ENCODE peak calls at places on chromosomes 4 and X, in seven cellular contexts. One of them, this sample, is unnamed.

GRCh38 chr4:144209491-144209890 is 69.0 kb upstream of the GYPA start:
- DNase-seq in transverse colon: no peak
- DNase-seq in neuronal stem cell: no peak
- DNase-seq in gastrocnemius medialis: no peak
- DNase-seq in lung: no peak
- DNase-seq in aorta: no peak
- DNase-seq in PC-9: no peak
- DNase-seq in this sample: no peak

GRCh38 chrX:12446342-12447075 is 308.2 kb downstream of the FRMPD4 start:
- DNase-seq in transverse colon: no peak
- DNase-seq in neuronal stem cell: no peak
- DNase-seq in gastrocnemius medialis: no peak
- DNase-seq in lung: no peak
- DNase-seq in aorta: no peak
- DNase-seq in PC-9: no peak
- DNase-seq in this sample: no peak

GRCh38 chr4:113328514-113328913 is 279.1 kb downstream of the ANK2 start:
- DNase-seq in transverse colon: no peak
- DNase-seq in neuronal stem cell: no peak
- DNase-seq in gastrocnemius medialis: no peak
- DNase-seq in lung: no peak
- DNase-seq in aorta: no peak
- DNase-seq in PC-9: no peak
- DNase-seq in this sample: peak; percentile 47

GRCh38 chr4:32645653-32646052 is 1925.5 kb downstream of the PCDH7 start:
- DNase-seq in transverse colon: no peak
- DNase-seq in neuronal stem cell: no peak
- DNase-seq in gastrocnemius medialis: no peak
- DNase-seq in lung: no peak
- DNase-seq in aorta: no peak
- DNase-seq in PC-9: no peak
- DNase-seq in this sample: no peak

GRCh38 chr4:46937493-46937892 is 28.4 kb upstream of the COX7B2 start:
- DNase-seq in transverse colon: no peak
- DNase-seq in neuronal stem cell: no peak
- DNase-seq in gastrocnemius medialis: no peak
- DNase-seq in lung: no peak
- DNase-seq in aorta: no peak
- DNase-seq in PC-9: no peak
- DNase-seq in this sample: no peak

GRCh38 chrX:38701073-38701472 is 100.2 kb upstream of the MID1IP1 start:
- DNase-seq in transverse colon: no peak
- DNase-seq in neuronal stem cell: no peak
- DNase-seq in gastrocnemius medialis: no peak
- DNase-seq in lung: no peak
- DNase-seq in aorta: no peak
- DNase-seq in PC-9: no peak
- DNase-seq in this sample: no peak

GRCh38 chr4:22932326-22932725 is 239.6 kb downstream of the GBA3 start:
- DNase-seq in transverse colon: peak; percentile 17
- DNase-seq in neuronal stem cell: no peak
- DNase-seq in gastrocnemius medialis: no peak
- DNase-seq in lung: no peak
- DNase-seq in aorta: no peak
- DNase-seq in PC-9: no peak
- DNase-seq in this sample: no peak

GRCh38 chrX:39675619-39676018 is 422.1 kb downstream of the BCOR start:
- DNase-seq in transverse colon: peak; percentile 24
- DNase-seq in neuronal stem cell: no peak
- DNase-seq in gastrocnemius medialis: peak; percentile 26
- DNase-seq in lung: no peak
- DNase-seq in aorta: no peak
- DNase-seq in PC-9: no peak
- DNase-seq in this sample: peak; percentile 26

GRCh38 chr4:10690185-10690907 is 5.8 kb upstream of the CLNK start:
- DNase-seq in transverse colon: no peak
- DNase-seq in neuronal stem cell: no peak
- DNase-seq in gastrocnemius medialis: no peak
- DNase-seq in lung: no peak
- DNase-seq in aorta: no peak
- DNase-seq in PC-9: no peak
- DNase-seq in this sample: no peak

GRCh38 chr4:153207027-153207426 is 2.8 kb downstream of the TRIM2 start:
- DNase-seq in transverse colon: no peak
- DNase-seq in neuronal stem cell: no peak
- DNase-seq in gastrocnemius medialis: no peak
- DNase-seq in lung: no peak
- DNase-seq in aorta: no peak
- DNase-seq in PC-9: no peak
- DNase-seq in this sample: no peak

GRCh38 chrX:21438792-21439191 is 64.6 kb downstream of the CNKSR2 start:
- DNase-seq in transverse colon: no peak
- DNase-seq in neuronal stem cell: no peak
- DNase-seq in gastrocnemius medialis: no peak
- DNase-seq in lung: no peak
- DNase-seq in aorta: no peak
- DNase-seq in PC-9: no peak
- DNase-seq in this sample: no peak

GRCh38 chr4:158811704-158812103 is 42.9 kb downstream of the FNIP2 start:
- DNase-seq in transverse colon: peak; percentile 53
- DNase-seq in neuronal stem cell: no peak
- DNase-seq in gastrocnemius medialis: peak; percentile 67
- DNase-seq in lung: no peak
- DNase-seq in aorta: peak; percentile 66
- DNase-seq in PC-9: no peak
- DNase-seq in this sample: no peak

GRCh38 chr4:2246384-2247127 is 4.6 kb upstream of the HAUS3 start:
- DNase-seq in transverse colon: no peak
- DNase-seq in neuronal stem cell: no peak
- DNase-seq in gastrocnemius medialis: no peak
- DNase-seq in lung: no peak
- DNase-seq in aorta: no peak
- DNase-seq in PC-9: no peak
- DNase-seq in this sample: peak; percentile 4

GRCh38 chr4:47533689-47534347 is 48.7 kb downstream of the ATP10D start:
- DNase-seq in transverse colon: no peak
- DNase-seq in neuronal stem cell: no peak
- DNase-seq in gastrocnemius medialis: no peak
- DNase-seq in lung: no peak
- DNase-seq in aorta: no peak
- DNase-seq in PC-9: no peak
- DNase-seq in this sample: no peak

GRCh38 chr4:128831526-128832252 is 22.2 kb downstream of the JADE1 start:
- DNase-seq in transverse colon: no peak
- DNase-seq in neuronal stem cell: peak; percentile 39
- DNase-seq in gastrocnemius medialis: no peak
- DNase-seq in lung: no peak
- DNase-seq in aorta: no peak
- DNase-seq in PC-9: no peak
- DNase-seq in this sample: no peak

GRCh38 chr4:7518871-7519637 is 84.3 kb upstream of the PSAPL1 start:
- DNase-seq in transverse colon: no peak
- DNase-seq in neuronal stem cell: no peak
- DNase-seq in gastrocnemius medialis: no peak
- DNase-seq in lung: no peak
- DNase-seq in aorta: no peak
- DNase-seq in PC-9: no peak
- DNase-seq in this sample: peak; percentile 67

GRCh38 chr4:61555789-61556188 is 355.7 kb downstream of the ADGRL3 start:
- DNase-seq in transverse colon: peak; percentile 22
- DNase-seq in neuronal stem cell: no peak
- DNase-seq in gastrocnemius medialis: no peak
- DNase-seq in lung: no peak
- DNase-seq in aorta: no peak
- DNase-seq in PC-9: peak; percentile 39
- DNase-seq in this sample: no peak

GRCh38 chr4:183852910-183853555 is 52.1 kb upstream of the STOX2 start:
- DNase-seq in transverse colon: no peak
- DNase-seq in neuronal stem cell: no peak
- DNase-seq in gastrocnemius medialis: no peak
- DNase-seq in lung: no peak
- DNase-seq in aorta: no peak
- DNase-seq in PC-9: no peak
- DNase-seq in this sample: no peak

GRCh38 chr4:183857040-183857439 is 48.1 kb upstream of the STOX2 start:
- DNase-seq in transverse colon: no peak
- DNase-seq in neuronal stem cell: no peak
- DNase-seq in gastrocnemius medialis: no peak
- DNase-seq in lung: no peak
- DNase-seq in aorta: no peak
- DNase-seq in PC-9: no peak
- DNase-seq in this sample: no peak

GRCh38 chr4:183860110-183860509 is 45.0 kb upstream of the STOX2 start:
- DNase-seq in transverse colon: no peak
- DNase-seq in neuronal stem cell: no peak
- DNase-seq in gastrocnemius medialis: no peak
- DNase-seq in lung: no peak
- DNase-seq in aorta: no peak
- DNase-seq in PC-9: no peak
- DNase-seq in this sample: no peak

GRCh38 chr4:183858011-183858615 is 47.0 kb upstream of the STOX2 start:
- DNase-seq in transverse colon: no peak
- DNase-seq in neuronal stem cell: peak; percentile 68
- DNase-seq in gastrocnemius medialis: no peak
- DNase-seq in lung: no peak
- DNase-seq in aorta: no peak
- DNase-seq in PC-9: no peak
- DNase-seq in this sample: no peak

DNA sequence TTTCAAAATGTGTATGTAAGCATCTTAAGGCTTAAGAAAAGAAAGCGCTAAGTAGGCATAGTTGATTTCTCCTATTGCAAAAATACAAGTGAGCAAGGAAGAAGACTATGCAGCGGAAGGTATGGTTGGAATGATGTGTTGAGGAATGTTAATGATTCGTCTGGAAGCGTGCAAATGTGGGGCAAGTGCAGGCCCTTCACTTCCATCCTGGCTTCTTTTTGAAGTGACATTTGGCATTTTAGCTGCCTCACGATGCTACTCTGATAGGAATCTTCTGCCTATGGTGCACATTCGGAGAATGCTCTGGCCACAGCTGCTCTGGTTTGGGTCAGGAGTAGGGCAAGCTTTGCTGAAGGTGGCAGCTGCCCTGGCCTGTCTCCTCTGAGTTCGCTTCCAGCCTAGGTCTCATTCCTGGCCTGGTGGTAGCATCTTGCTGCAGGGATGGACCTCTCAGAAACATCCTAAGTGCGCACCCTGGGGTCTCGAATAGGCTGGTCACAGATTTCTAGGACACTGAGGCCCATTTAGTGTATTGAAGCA is 49.4 kb upstream of the STOX2 start:
- DNase-seq in transverse colon: no peak
- DNase-seq in neuronal stem cell: no peak
- DNase-seq in gastrocnemius medialis: no peak
- DNase-seq in lung: no peak
- DNase-seq in aorta: no peak
- DNase-seq in PC-9: no peak
- DNase-seq in this sample: no peak
- H3K4me3 ChIP-seq in transverse colon: no peak overlapping the region
- H3K4me3 ChIP-seq in neuronal stem cell: no peak overlapping the region
- H3K4me3 ChIP-seq in gastrocnemius medialis: no peak overlapping the region
- H3K4me3 ChIP-seq in lung: no peak overlapping the region
- H3K4me3 ChIP-seq in aorta: no peak overlapping the region
- H3K4me3 ChIP-seq in PC-9: no peak overlapping the region
- H3K4me3 ChIP-seq in this sample: no peak overlapping the region

GRCh38 chr4:114561590-114561989 is 37.0 kb upstream of the UGT8 start:
- DNase-seq in transverse colon: peak; percentile 43
- DNase-seq in neuronal stem cell: no peak
- DNase-seq in gastrocnemius medialis: no peak
- DNase-seq in lung: no peak
- DNase-seq in aorta: no peak
- DNase-seq in PC-9: no peak
- DNase-seq in this sample: no peak
- H3K9me3 ChIP-seq in transverse colon: peaks cover 17% of the 10 kb centered on the region
- H3K9me3 ChIP-seq in neuronal stem cell: peaks cover 4% of the 10 kb centered on the region
- H3K9me3 ChIP-seq in gastrocnemius medialis: no peaks in the 10 kb centered on the region
- H3K9me3 ChIP-seq in lung: no peaks in the 10 kb centered on the region
- H3K9me3 ChIP-seq in aorta: peaks cover 1% of the 10 kb centered on the region
- H3K9me3 ChIP-seq in PC-9: no peaks in the 10 kb centered on the region
- H3K9me3 ChIP-seq in this sample: no peaks in the 10 kb centered on the region

GRCh38 chrX:99914676-99915075 is 495.4 kb downstream of the PCDH19 start:
- DNase-seq in transverse colon: no peak
- DNase-seq in neuronal stem cell: no peak
- DNase-seq in gastrocnemius medialis: no peak
- DNase-seq in lung: no peak
- DNase-seq in aorta: no peak
- DNase-seq in PC-9: no peak
- DNase-seq in this sample: no peak
- H3K27me3 ChIP-seq in transverse colon: no peaks in the 10 kb centered on the region
- H3K27me3 ChIP-seq in neuronal stem cell: no peaks in the 10 kb centered on the region
- H3K27me3 ChIP-seq in gastrocnemius medialis: no peaks in the 10 kb centered on the region
- H3K27me3 ChIP-seq in lung: no peaks in the 10 kb centered on the region
- H3K27me3 ChIP-seq in aorta: no peaks in the 10 kb centered on the region
- H3K27me3 ChIP-seq in PC-9: no peaks in the 10 kb centered on the region
- H3K27me3 ChIP-seq in this sample: no peaks in the 10 kb centered on the region

GRCh38 chr4:133385161-133385954 is 236.3 kb downstream of the PCDH10 start:
- DNase-seq in transverse colon: no peak
- DNase-seq in neuronal stem cell: no peak
- DNase-seq in gastrocnemius medialis: no peak
- DNase-seq in lung: no peak
- DNase-seq in aorta: no peak
- DNase-seq in PC-9: no peak
- DNase-seq in this sample: no peak
- H3K4me3 ChIP-seq in transverse colon: no peak overlapping the region
- H3K4me3 ChIP-seq in neuronal stem cell: no peak overlapping the region
- H3K4me3 ChIP-seq in gastrocnemius medialis: no peak overlapping the region
- H3K4me3 ChIP-seq in lung: no peak overlapping the region
- H3K4me3 ChIP-seq in aorta: no peak overlapping the region
- H3K4me3 ChIP-seq in PC-9: no peak overlapping the region
- H3K4me3 ChIP-seq in this sample: no peak overlapping the region

DNA sequence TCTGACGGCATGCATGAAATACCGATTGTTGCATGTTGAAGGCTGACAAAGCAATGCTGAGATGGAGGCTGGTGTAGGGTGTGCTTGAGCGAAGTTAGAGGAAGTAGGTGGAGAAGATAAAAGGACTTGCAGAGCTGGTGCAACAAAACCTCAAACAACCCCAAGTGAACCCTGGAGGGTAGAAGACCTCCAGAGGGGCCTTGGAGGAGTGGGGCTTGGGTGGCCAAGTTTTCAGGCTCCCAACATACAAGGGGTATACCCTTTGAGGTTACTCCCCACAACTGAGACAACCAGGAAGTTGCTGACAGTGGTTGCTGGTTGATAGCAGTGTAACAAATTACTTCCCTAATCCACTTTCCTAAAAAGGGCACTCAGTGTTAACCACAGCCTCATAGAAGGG is 452.7 kb downstream of the NLGN4X start:
- DNase-seq in transverse colon: no peak
- DNase-seq in neuronal stem cell: no peak
- DNase-seq in gastrocnemius medialis: no peak
- DNase-seq in lung: no peak
- DNase-seq in aorta: no peak
- DNase-seq in PC-9: no peak
- DNase-seq in this sample: no peak
- H3K9me3 ChIP-seq in transverse colon: no peaks in the 10 kb centered on the region
- H3K9me3 ChIP-seq in neuronal stem cell: no peaks in the 10 kb centered on the region
- H3K9me3 ChIP-seq in gastrocnemius medialis: no peaks in the 10 kb centered on the region
- H3K9me3 ChIP-seq in lung: peaks cover 2% of the 10 kb centered on the region
- H3K9me3 ChIP-seq in aorta: no peaks in the 10 kb centered on the region
- H3K9me3 ChIP-seq in PC-9: no peaks in the 10 kb centered on the region
- H3K9me3 ChIP-seq in this sample: no peaks in the 10 kb centered on the region

GRCh38 chr4:25030283-25031076 is at the start of gene LGI2:
- DNase-seq in transverse colon: peak; percentile 13
- DNase-seq in neuronal stem cell: peak; percentile 33
- DNase-seq in gastrocnemius medialis: no peak
- DNase-seq in lung: no peak
- DNase-seq in aorta: peak; percentile 73
- DNase-seq in PC-9: no peak
- DNase-seq in this sample: peak; percentile 48
- H3K27me3 ChIP-seq in transverse colon: peaks cover 61% of the 10 kb centered on the region
- H3K27me3 ChIP-seq in neuronal stem cell: peaks cover 4% of the 10 kb centered on the region
- H3K27me3 ChIP-seq in gastrocnemius medialis: peaks cover 30% of the 10 kb centered on the region
- H3K27me3 ChIP-seq in lung: no peaks in the 10 kb centered on the region
- H3K27me3 ChIP-seq in aorta: no peaks in the 10 kb centered on the region
- H3K27me3 ChIP-seq in PC-9: peaks cover 20% of the 10 kb centered on the region
- H3K27me3 ChIP-seq in this sample: peaks cover 47% of the 10 kb centered on the region

GRCh38 chr4:52640808-52641595 is 18.1 kb downstream of the USP46 start:
- DNase-seq in transverse colon: no peak
- DNase-seq in neuronal stem cell: no peak
- DNase-seq in gastrocnemius medialis: no peak
- DNase-seq in lung: no peak
- DNase-seq in aorta: no peak
- DNase-seq in PC-9: no peak
- DNase-seq in this sample: no peak
- H3K4me3 ChIP-seq in transverse colon: no peak overlapping the region
- H3K4me3 ChIP-seq in neuronal stem cell: no peak overlapping the region
- H3K4me3 ChIP-seq in gastrocnemius medialis: no peak overlapping the region
- H3K4me3 ChIP-seq in lung: no peak overlapping the region
- H3K4me3 ChIP-seq in aorta: peak overlapping the region; percentile 32
- H3K4me3 ChIP-seq in PC-9: no peak overlapping the region
- H3K4me3 ChIP-seq in this sample: no peak overlapping the region